ENCODE peak calls at places on chromosomes 2 and 18, in five cellular contexts. O is lower lobe of right lung; H is activated naive CD4-positive, alpha-beta T cell treated with Interleukin-2 at 50 U/mL for 16 hours; W is WTC11; R is endothelial cell of umbilical vein. Z is an unnamed sample.
A peak's percentile ranks its signal among the peaks of the same experiment; 100 is the strongest.

GRCh38 chr18:22490429-22490846 is 72.7 kb upstream of the CTAGE1 start:
- DNase-seq in O (no peak), H (no peak), W (no peak), R (no peak), Z (no peak)

GRCh38 chr2:136751406-136751805 is 13.9 kb upstream of the THSD7B start:
- DNase-seq in O (no peak), H (no peak), W (no peak), R (no peak), Z (no peak)

GRCh38 chr2:174059875-174060226 is 94.7 kb upstream of the SP3 start:
- DNase-seq in O (no peak), H (no peak), W (no peak), R (no peak), Z (peak; percentile 84)

GRCh38 chr2:12688898-12689297 is 27.8 kb upstream of the TRIB2 start:
- DNase-seq in O (no peak), H (no peak), W (no peak), R (no peak), Z (no peak)

GRCh38 chr18:10475633-10476388 is 21.4 kb downstream of the APCDD1 start:
- DNase-seq in O (no peak), H (no peak), W (no peak), R (no peak), Z (no peak)

GRCh38 chr2:241803387-241804325 is 5.3 kb upstream of the NEU4 start:
- DNase-seq in O (peak; percentile 49), H (peak; percentile 43), W (no peak), R (peak; percentile 29), Z (peak; percentile 60)

GRCh38 chr2:178787155-178787554 is 20.1 kb downstream of the TTN start:
- DNase-seq in O (no peak), H (no peak), W (no peak), R (no peak), Z (no peak)

GRCh38 chr2:176171331-176172006 is 14.4 kb downstream of the HOXD3 start:
- DNase-seq in O (no peak), H (no peak), W (peak; percentile 62), R (no peak), Z (no peak)

GRCh38 chr2:230905448-230906430 is 19.3 kb downstream of the GPR55 start:
- DNase-seq in O (no peak), H (peak; percentile 90), W (no peak), R (no peak), Z (peak; percentile 95)

GRCh38 chr2:64574871-64575270 is 50.7 kb downstream of the AFTPH start:
- DNase-seq in O (no peak), H (no peak), W (no peak), R (no peak), Z (no peak)

GRCh38 chr2:205682239-205683021 is at the start of gene NRP2:
- DNase-seq in O (peak; percentile 87), H (peak; percentile 49), W (peak; percentile 88), R (peak; percentile 93), Z (peak; percentile 96)

GRCh38 chr2:177147093-177147694 is 65.4 kb upstream of the HNRNPA3 start:
- DNase-seq in O (no peak), H (no peak), W (no peak), R (peak; percentile 83), Z (no peak)

GRCh38 chr2:195269220-195269619 is 387.8 kb upstream of the SLC39A10 start:
- DNase-seq in O (no peak), H (no peak), W (no peak), R (no peak), Z (no peak)

GRCh38 chr18:58300867-58301266 is 256.8 kb downstream of the NEDD4L start:
- DNase-seq in O (no peak), H (no peak), W (no peak), R (no peak), Z (no peak)

GRCh38 chr2:27683390-27684071 is 19.8 kb downstream of the SLC4A1AP start:
- DNase-seq in O (peak; percentile 68), H (peak; percentile 85), W (peak; percentile 84), R (peak; percentile 91), Z (peak; percentile 86)

GRCh38 chr2:120012771-120013568 is at the start of gene EPB41L5:
- DNase-seq in O (peak; percentile 95), H (peak; percentile 83), W (peak; percentile 96), R (peak; percentile 90), Z (peak; percentile 97)

GRCh38 chr2:60460577-60461420 is 92.7 kb downstream of the BCL11A start:
- DNase-seq in O (no peak), H (no peak), W (no peak), R (no peak), Z (no peak)

GRCh38 chr2:113068706-113069485 is 1.1 kb downstream of the IL1F10 start:
- DNase-seq in O (no peak), H (no peak), W (no peak), R (no peak), Z (no peak)

GRCh38 chr2:173021939-173022371 is 53.7 kb upstream of the MAP3K20 start:
- DNase-seq in O (no peak), H (no peak), W (no peak), R (peak; percentile 18), Z (no peak)

GRCh38 chr2:166171210-166171609 is 43.4 kb upstream of the SCN1A start:
- DNase-seq in O (no peak), H (no peak), W (no peak), R (no peak), Z (no peak)

GRCh38 chr18:52451252-52451651 is 111.3 kb downstream of the DCC start:
- DNase-seq in O (no peak), H (no peak), W (no peak), R (no peak), Z (peak; percentile 55)

GRCh38 chr2:30234180-30234971 is 3.0 kb downstream of the LBH start:
- DNase-seq in O (no peak), H (peak; percentile 54), W (no peak), R (peak; percentile 14), Z (peak; percentile 96)

GRCh38 chr18:9971313-9971920 is 57.6 kb downstream of the VAPA start:
- DNase-seq in O (no peak), H (peak; percentile 63), W (peak; percentile 67), R (peak; percentile 87), Z (peak; percentile 75)

GRCh38 chr18:55415258-55415871 is 172.6 kb downstream of the TCF4 start:
- DNase-seq in O (peak; percentile 87), H (peak; percentile 62), W (peak; percentile 87), R (peak; percentile 90), Z (peak; percentile 78)